ENCODE peak calls at places on chromosomes 5 and 9, in eight cellular contexts. D is foreskin fibroblast, Y is breast epithelium, L is spleen, T is kidney, X is astrocyte, U is lung, N is HepG2. A is an unnamed sample.

GRCh38 chr5:107541400-107541799 is 129.3 kb downstream of the EFNA5 start:
- DNase-seq in D (no peak), Y (no peak), L (no peak), T (no peak), X (no peak), U (no peak), N (no peak), A (no peak)

GRCh38 chr5:173496129-173496882 is 120.1 kb downstream of the BOD1 start:
- DNase-seq in D (no peak), Y (no peak), L (no peak), T (no peak), X (no peak), U (no peak), N (no peak), A (no peak)

GRCh38 chr9:93209097-93209496 is 25.2 kb downstream of the WNK2 start:
- DNase-seq in D (no peak), Y (no peak), L (peak; percentile 35), T (no peak), X (no peak), U (no peak), N (peak; percentile 49), A (no peak)

GRCh38 chr5:72209515-72210115 is 102.3 kb downstream of the MAP1B start:
- DNase-seq in D (peak; percentile 57), Y (peak; percentile 26), L (no peak), T (no peak), X (peak; percentile 31), U (no peak), N (no peak), A (peak; percentile 27)

GRCh38 chr9:95044731-95045508 is 272.6 kb downstream of the FANCC start:
- DNase-seq in D (no peak), Y (no peak), L (no peak), T (peak; percentile 82), X (no peak), U (no peak), N (no peak), A (no peak)

GRCh38 chr9:110183208-110184145 is 24.5 kb downstream of the C9orf152 start:
- DNase-seq in D (peak; percentile 45), Y (peak; percentile 59), L (no peak), T (no peak), X (peak; percentile 50), U (peak; percentile 75), N (peak; percentile 78), A (peak; percentile 73)

GRCh38 chr5:96721351-96721970 is 59.3 kb downstream of the CAST start:
- DNase-seq in D (peak; percentile 52), Y (peak; percentile 34), L (no peak), T (no peak), X (no peak), U (peak; percentile 65), N (no peak), A (peak; percentile 71)

GRCh38 chr5:153926201-153926600 is 112.5 kb downstream of the FAM114A2 start:
- DNase-seq in D (peak; percentile 16), Y (no peak), L (no peak), T (no peak), X (peak; percentile 14), U (no peak), N (no peak), A (peak; percentile 25)

GRCh38 chr5:151219789-151220188 is 4.1 kb downstream of the CCDC69 start:
- DNase-seq in D (no peak), Y (no peak), L (no peak), T (no peak), X (no peak), U (no peak), N (no peak), A (no peak)

GRCh38 chr5:151222769-151223446 is 984 bp downstream of the CCDC69 start:
- DNase-seq in D (no peak), Y (no peak), L (peak; percentile 92), T (no peak), X (no peak), U (peak; percentile 47), N (no peak), A (no peak)

GRCh38 chr5:151223447-151224264 is at the start of gene CCDC69:
- DNase-seq in D (peak; percentile 54), Y (peak; percentile 49), L (peak; percentile 93), T (peak; percentile 89), X (peak; percentile 65), U (peak; percentile 69), N (peak; percentile 52), A (peak; percentile 62)

GRCh38 chr5:151222054-151222768 is 1.7 kb downstream of the CCDC69 start:
- DNase-seq in D (no peak), Y (no peak), L (no peak), T (no peak), X (no peak), U (no peak), N (no peak), A (no peak)

DNA sequence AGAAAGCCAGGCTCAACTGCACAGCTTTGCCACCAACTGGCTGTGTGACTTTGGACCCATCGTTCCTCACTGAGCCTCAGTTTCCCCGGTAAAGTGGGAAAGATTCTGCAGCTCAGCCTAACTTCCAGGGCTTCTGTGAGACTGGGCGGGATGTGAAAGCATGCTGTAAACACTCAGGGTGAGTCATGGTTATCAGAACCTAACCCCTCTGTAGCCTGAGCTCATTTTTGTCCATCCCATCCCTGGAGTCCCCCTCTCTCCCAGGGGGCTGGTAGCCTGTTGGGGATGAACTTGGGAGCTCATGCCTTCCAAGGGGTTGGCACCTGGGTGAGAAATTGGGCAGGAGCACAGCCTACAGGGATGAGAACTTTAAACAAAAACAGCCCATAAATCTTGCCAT is 2.3 kb downstream of the CCDC69 start:
- DNase-seq in D (peak; percentile 12), Y (no peak), L (no peak), T (no peak), X (peak; percentile 9), U (no peak), N (no peak), A (no peak)
- H3K4me3 ChIP-seq in D (no peak overlapping the region), Y (no peak overlapping the region), L (peak overlapping the region; percentile 68), T (no peak overlapping the region), X (no peak overlapping the region), U (no peak overlapping the region), N (no peak overlapping the region), A (no peak overlapping the region)

GRCh38 chr9:27457445-27457844 is 66.6 kb upstream of the IFNK start:
- DNase-seq in D (no peak), Y (no peak), L (peak; percentile 79), T (peak; percentile 61), X (no peak), U (no peak), N (no peak), A (no peak)
- TF ChIP-seq CTCF in D (no peak), Y (no peak), L (no peak), T (no peak), X (no peak), U (no peak), N (no peak), A (no peak)

DNA sequence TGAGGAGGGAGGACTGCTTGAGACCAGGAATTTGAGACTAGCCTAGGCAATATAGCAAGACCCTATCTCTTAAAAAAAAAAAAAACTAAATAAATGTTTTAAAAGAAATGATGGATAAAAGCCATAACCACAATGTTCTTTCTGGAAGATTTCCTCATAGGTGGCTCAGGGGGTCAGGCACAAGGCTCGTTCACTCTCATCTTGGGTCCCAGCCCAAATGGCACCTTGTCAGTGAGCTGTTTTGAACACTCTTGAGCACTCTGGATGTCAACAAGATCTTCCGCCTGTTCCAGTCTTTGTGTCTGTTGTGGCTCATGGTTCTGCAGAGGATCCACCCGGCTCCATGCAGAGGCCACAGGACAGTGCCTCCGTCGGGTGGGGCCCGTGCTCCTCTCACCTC is 35.7 kb upstream of the LMX1B start:
- DNase-seq in D (no peak), Y (no peak), L (peak; percentile 36), T (no peak), X (no peak), U (no peak), N (no peak), A (no peak)
- H3K4me3 ChIP-seq in D (no peak overlapping the region), Y (no peak overlapping the region), L (no peak overlapping the region), T (no peak overlapping the region), X (no peak overlapping the region), U (no peak overlapping the region), N (no peak overlapping the region), A (no peak overlapping the region)

GRCh38 chr9:111561165-111561719 is 36.3 kb downstream of the ZNF483 start:
- DNase-seq in D (no peak), Y (no peak), L (no peak), T (no peak), X (no peak), U (no peak), N (no peak), A (no peak)

GRCh38 chr9:111559000-111559610 is 34.1 kb downstream of the ZNF483 start:
- DNase-seq in D (peak; percentile 68), Y (no peak), L (no peak), T (no peak), X (peak; percentile 64), U (no peak), N (no peak), A (peak; percentile 73)
- TF ChIP-seq CTCF in D (no peak), Y (no peak), L (no peak), T (no peak), X (no peak), U (no peak), N (no peak), A (no peak)

DNA sequence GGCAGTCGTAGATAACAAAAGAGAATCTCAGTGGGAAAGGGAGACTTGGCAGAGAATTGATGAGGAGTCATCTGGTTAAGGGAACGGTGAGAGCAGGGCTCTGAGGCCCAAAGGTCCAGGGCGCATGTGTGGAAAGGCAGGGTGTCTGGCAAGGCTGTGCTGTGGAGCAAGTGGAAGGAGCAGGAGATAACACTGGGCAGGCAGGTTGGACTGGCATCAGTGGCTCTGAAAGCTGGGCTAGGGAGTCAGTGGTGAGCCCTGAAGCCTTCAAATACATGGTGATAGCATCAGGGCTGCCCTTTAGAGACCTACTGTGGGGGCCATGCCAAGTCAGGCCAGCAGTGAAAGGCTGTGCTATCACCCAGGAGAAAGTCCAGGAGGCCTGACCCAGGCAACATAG is 131.3 kb downstream of the GABBR2 start:
- DNase-seq in D (no peak), Y (no peak), L (peak; percentile 23), T (no peak), X (no peak), U (no peak), N (no peak), A (no peak)
- H3K4me3 ChIP-seq in D (no peak overlapping the region), Y (no peak overlapping the region), L (no peak overlapping the region), T (no peak overlapping the region), X (no peak overlapping the region), U (no peak overlapping the region), N (no peak overlapping the region), A (no peak overlapping the region)